ENCODE peak calls at places on chromosomes 12 and 14, in seven cellular contexts. A, Q, D, H, N, M and I are unnamed samples.
A peak's percentile ranks its signal among the peaks of the same experiment; 100 is the strongest.

GRCh38 chr12:19643635-19644034 is 204.3 kb downstream of the AEBP2 start:
- DNase-seq in A (no peak), Q (no peak), D (no peak), H (peak; percentile 34), N (no peak), M (no peak), I (no peak)

GRCh38 chr14:101595887-101596721 is 34.8 kb downstream of the DIO3 start:
- DNase-seq in A (no peak), Q (no peak), D (no peak), H (no peak), N (no peak), M (peak; percentile 17), I (no peak)

GRCh38 chr14:96797943-96798349 is 764 bp downstream of the VRK1 start:
- DNase-seq in A (no peak), Q (no peak), D (no peak), H (no peak), N (no peak), M (no peak), I (no peak)

GRCh38 chr12:4610481-4610880 is 38.4 kb downstream of the AKAP3 start:
- DNase-seq in A (no peak), Q (no peak), D (no peak), H (no peak), N (no peak), M (no peak), I (no peak)

GRCh38 chr12:51351913-51352532 is 5.5 kb upstream of the CELA1 start:
- DNase-seq in A (no peak), Q (no peak), D (no peak), H (peak; percentile 46), N (peak; percentile 43), M (peak; percentile 40), I (no peak)

GRCh38 chr12:67415473-67415872 is 146.3 kb downstream of the CAND1 start:
- DNase-seq in A (no peak), Q (no peak), D (no peak), H (peak; percentile 27), N (no peak), M (no peak), I (no peak)

GRCh38 chr14:95210699-95211098 is 53.4 kb upstream of the DICER1 start:
- DNase-seq in A (no peak), Q (no peak), D (no peak), H (no peak), N (no peak), M (no peak), I (no peak)

GRCh38 chr12:1840981-1841425 is 20.6 kb downstream of the LRTM2 start:
- DNase-seq in A (no peak), Q (no peak), D (no peak), H (no peak), N (no peak), M (no peak), I (no peak)

GRCh38 chr12:62653740-62654139 is 187.1 kb downstream of the MON2 start:
- DNase-seq in A (no peak), Q (no peak), D (no peak), H (no peak), N (no peak), M (no peak), I (no peak)

GRCh38 chr14:75063491-75064204 is at the start of gene ACYP1:
- DNase-seq in A (peak; percentile 78), Q (peak; percentile 81), D (peak; percentile 98), H (peak; percentile 95), N (peak; percentile 89), M (peak; percentile 92), I (peak; percentile 74)

GRCh38 chr14:53278602-53279506 is 125.7 kb upstream of the DDHD1 start:
- DNase-seq in A (no peak), Q (no peak), D (no peak), H (no peak), N (no peak), M (no peak), I (no peak)

GRCh38 chr14:104925941-104926609 is 1.4 kb downstream of the PLD4 start:
- DNase-seq in A (no peak), Q (no peak), D (no peak), H (no peak), N (no peak), M (no peak), I (no peak)

GRCh38 chr14:78644824-78645559 is 474.8 kb downstream of the NRXN3 start:
- DNase-seq in A (no peak), Q (no peak), D (no peak), H (no peak), N (no peak), M (no peak), I (no peak)

GRCh38 chr14:71231521-71232393 is 324.5 kb downstream of the PCNX1 start:
- DNase-seq in A (no peak), Q (no peak), D (no peak), H (no peak), N (no peak), M (no peak), I (peak; percentile 8)

GRCh38 chr14:88013750-88014349 is 8.9 kb downstream of the GPR65 start:
- DNase-seq in A (no peak), Q (peak; percentile 10), D (peak; percentile 60), H (peak; percentile 37), N (peak; percentile 35), M (no peak), I (peak; percentile 20)

GRCh38 chr14:101763941-101764709 is 2.6 kb downstream of the PPP2R5C start:
- DNase-seq in A (no peak), Q (no peak), D (no peak), H (no peak), N (no peak), M (no peak), I (no peak)

GRCh38 chr12:46945591-46945990 is 119.8 kb upstream of the SLC38A4 start:
- DNase-seq in A (no peak), Q (no peak), D (no peak), H (no peak), N (no peak), M (no peak), I (no peak)

GRCh38 chr12:80864046-80864735 is 73.5 kb downstream of the LIN7A start:
- DNase-seq in A (no peak), Q (no peak), D (no peak), H (no peak), N (no peak), M (no peak), I (no peak)

GRCh38 chr12:47889040-47889439 is 15.8 kb downstream of the VDR start:
- DNase-seq in A (no peak), Q (no peak), D (no peak), H (no peak), N (no peak), M (no peak), I (no peak)

GRCh38 chr12:30796508-30796780 is 41.7 kb upstream of the CAPRIN2 start:
- DNase-seq in A (no peak), Q (no peak), D (peak; percentile 28), H (peak; percentile 53), N (no peak), M (peak; percentile 6), I (no peak)

GRCh38 chr12:84929486-84929885 is 16.9 kb upstream of the SLC6A15 start:
- DNase-seq in A (no peak), Q (no peak), D (no peak), H (no peak), N (no peak), M (no peak), I (no peak)

GRCh38 chr12:71972441-71973074 is 33.9 kb downstream of the TPH2 start:
- DNase-seq in A (no peak), Q (no peak), D (no peak), H (no peak), N (no peak), M (no peak), I (no peak)

GRCh38 chr12:25855716-25856115 is 102.8 kb upstream of the RASSF8 start:
- DNase-seq in A (no peak), Q (no peak), D (no peak), H (no peak), N (no peak), M (no peak), I (no peak)